ENCODE peak calls at places on chromosome 21, in six cellular contexts. S, D, I, N, X and K are unnamed samples. For H3K4me1 and H3K27me3, the result is how much of the 10 kb centered on the place peaks cover.

GRCh38 chr21:38460171-38460742 is 38.0 kb downstream of the ERG start:
- DNase-seq in I (peak), N (no peak), X (no peak), D (no peak), S (no peak), K (no peak)

GRCh38 chr21:17727361-17727760 is 91.8 kb downstream of the C21orf91 start:
- DNase-seq in S (no peak), X (no peak), N (no peak), I (no peak), D (no peak), K (no peak)

GRCh38 chr21:31530918-31531705 is 128.4 kb upstream of the SOD1 start:
- DNase-seq in N (peak), S (no peak), D (peak), I (no peak), X (no peak), K (no peak)

GRCh38 chr21:14878971-14879370 is 185.8 kb downstream of the NRIP1 start:
- DNase-seq in N (no peak), I (no peak), X (no peak), D (no peak), S (no peak), K (no peak)

GRCh38 chr21:18705971-18706370 is 302.4 kb upstream of the TMPRSS15 start:
- DNase-seq in I (no peak), N (no peak), S (no peak), D (no peak), X (no peak), K (no peak)

GRCh38 chr21:16264314-16264713 is 534.5 kb downstream of the USP25 start:
- DNase-seq in D (no peak), N (no peak), X (no peak), I (no peak), S (no peak), K (no peak)

GRCh38 chr21:46194374-46195334 is 10.4 kb upstream of the SPATC1L start:
- DNase-seq in S (no peak), I (no peak), N (peak), D (no peak), X (peak), K (no peak)

GRCh38 chr21:46117586-46118304 is 19.8 kb downstream of the COL6A2 start:
- DNase-seq in D (peak), I (peak), X (peak), N (peak), S (no peak), K (no peak)

GRCh38 chr21:36487641-36488307 is 7.9 kb upstream of the CLDN14 start:
- DNase-seq in I (no peak), X (no peak), D (peak), N (no peak), S (no peak), K (no peak)

DNA sequence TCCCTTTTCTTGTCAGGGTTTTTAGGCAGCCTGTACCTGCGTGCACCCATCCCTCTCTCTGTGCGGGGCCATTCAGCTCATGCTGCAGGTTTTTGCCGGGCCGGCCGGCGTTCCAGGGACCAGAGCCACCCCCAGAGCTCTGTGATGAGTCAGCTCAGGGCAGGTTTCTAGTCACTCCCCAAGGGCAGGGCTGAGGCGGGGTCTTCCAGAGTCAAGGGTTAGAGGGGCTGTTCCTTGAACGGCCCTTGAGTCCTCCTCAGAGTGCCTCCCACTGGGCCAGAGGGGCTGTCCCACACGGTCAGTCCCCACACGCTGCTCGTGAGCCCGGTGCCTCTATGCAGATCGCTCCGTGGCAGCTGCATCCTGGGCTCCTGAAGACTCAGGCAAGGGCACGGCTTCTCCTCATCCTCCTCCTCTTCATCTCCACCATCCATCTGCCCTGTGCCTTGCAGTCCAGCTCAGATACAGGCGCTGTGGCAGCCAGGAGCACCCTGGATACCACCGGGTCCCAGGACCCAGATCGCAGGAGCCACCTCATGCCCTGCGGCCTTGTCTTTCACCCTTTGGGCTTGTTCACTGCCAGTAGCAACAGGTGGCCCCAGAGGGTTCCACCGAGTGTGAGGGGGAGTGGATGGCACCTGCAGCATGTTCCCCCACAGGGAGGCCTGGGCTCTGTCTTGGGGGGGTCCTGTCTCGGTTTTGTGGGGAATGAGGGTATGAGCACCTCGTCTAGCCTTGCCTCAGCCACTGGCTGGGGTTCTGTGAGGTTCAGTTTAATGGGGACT is 17.4 kb downstream of the SLX9 start:
- DNase-seq in X (no peak), D (no peak), I (no peak), N (no peak), S (no peak), K (no peak)
- H3K4me1 ChIP-seq in X (under half), D (under half), I (half or more), N (under half), S (under half), K (under half)

DNA sequence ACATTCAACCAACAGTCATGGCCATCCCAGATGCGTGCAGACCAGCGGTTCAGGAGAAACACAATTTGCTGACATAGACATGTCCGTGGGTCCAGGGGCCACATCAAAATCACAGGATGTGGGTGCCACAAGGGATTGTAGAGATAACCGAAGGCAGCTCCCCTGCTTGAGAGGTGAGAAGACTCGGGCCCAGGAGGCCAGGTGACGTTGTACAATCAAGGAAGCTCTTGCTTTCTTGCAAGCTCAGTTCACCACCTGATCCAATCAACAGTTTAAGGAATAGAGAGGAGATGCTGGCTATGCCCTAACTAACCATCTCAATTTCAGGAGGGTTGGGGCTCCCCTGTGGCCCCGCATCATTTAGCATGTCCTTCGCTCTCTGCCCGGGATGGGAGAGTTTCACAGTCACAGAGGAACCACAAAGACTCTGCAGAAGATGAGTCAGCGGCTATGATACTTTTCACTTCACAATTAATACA is 19.5 kb downstream of the UBASH3A start:
- DNase-seq in S (peak), D (peak), I (no peak), N (no peak), X (no peak), K (peak)
- H3K27me3 ChIP-seq in S (under half), D (under half), I (under half), N (under half), X (under half), K (under half)

GRCh38 chr21:43354016-43354420 is 72.9 kb downstream of the SIK1 start:
- DNase-seq in D (peak), X (no peak), I (no peak), N (no peak), S (no peak), K (no peak)

GRCh38 chr21:43354666-43355065 is 72.3 kb downstream of the SIK1 start:
- DNase-seq in N (no peak), S (no peak), I (no peak), X (no peak), D (no peak), K (no peak)

GRCh38 chr21:43353282-43354010 is 73.5 kb downstream of the SIK1 start:
- DNase-seq in D (no peak), N (no peak), I (no peak), X (no peak), S (no peak), K (no peak)

GRCh38 chr21:43352138-43352537 is 74.8 kb downstream of the SIK1 start:
- DNase-seq in I (no peak), S (no peak), X (no peak), N (no peak), D (no peak), K (no peak)

DNA sequence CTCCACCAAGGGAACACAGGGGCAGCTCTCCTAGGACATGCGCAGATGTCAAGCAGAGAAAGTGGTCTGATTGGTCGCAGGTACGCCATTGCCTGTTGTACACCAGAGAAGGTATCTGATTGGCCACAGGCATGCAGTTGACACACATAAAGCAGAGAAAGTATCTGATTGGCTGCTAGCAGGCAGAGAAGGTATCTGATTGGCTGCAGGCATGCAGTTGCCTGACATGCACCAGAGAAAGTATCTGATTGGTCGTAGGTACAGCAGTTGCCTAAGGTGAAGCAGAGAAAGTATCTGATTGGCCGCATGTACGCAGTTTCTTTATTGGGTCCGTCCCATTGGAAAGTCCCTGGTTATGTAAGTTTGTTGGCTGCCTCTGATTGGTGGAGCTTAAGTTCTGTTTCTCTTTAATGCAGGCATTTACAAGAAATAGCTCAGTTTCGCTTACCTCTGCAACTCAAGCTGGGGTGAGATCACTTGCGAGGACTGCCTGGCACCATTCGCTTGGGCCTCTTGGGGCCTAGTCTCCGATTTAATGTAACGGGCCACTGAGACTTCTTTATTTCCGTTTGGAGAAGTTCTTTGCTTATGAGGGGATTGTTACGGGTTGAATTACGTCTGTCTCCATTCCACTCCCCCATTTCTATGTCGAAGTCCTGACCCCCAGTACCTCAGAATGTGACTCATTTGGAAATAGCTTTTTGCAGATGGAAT is 74.2 kb downstream of the SIK1 start:
- DNase-seq in I (no peak), S (no peak), N (no peak), X (no peak), D (peak), K (no peak)
- H3K4me1 ChIP-seq in I (under half), S (under half), N (under half), X (under half), D (under half), K (under half)

GRCh38 chr21:33036430-33037162 is 10.9 kb downstream of the OLIG2 start:
- DNase-seq in D (no peak), I (no peak), S (no peak), N (no peak), X (peak), K (peak)

GRCh38 chr21:33032434-33033047 is 6.8 kb downstream of the OLIG2 start:
- DNase-seq in X (no peak), I (no peak), D (no peak), N (no peak), S (no peak), K (no peak)

GRCh38 chr21:33033961-33034413 is 8.3 kb downstream of the OLIG2 start:
- DNase-seq in D (no peak), S (no peak), X (peak), I (no peak), N (no peak), K (no peak)

GRCh38 chr21:33033094-33033951 is 7.6 kb downstream of the OLIG2 start:
- DNase-seq in N (no peak), I (no peak), D (no peak), X (peak), S (no peak), K (no peak)

DNA sequence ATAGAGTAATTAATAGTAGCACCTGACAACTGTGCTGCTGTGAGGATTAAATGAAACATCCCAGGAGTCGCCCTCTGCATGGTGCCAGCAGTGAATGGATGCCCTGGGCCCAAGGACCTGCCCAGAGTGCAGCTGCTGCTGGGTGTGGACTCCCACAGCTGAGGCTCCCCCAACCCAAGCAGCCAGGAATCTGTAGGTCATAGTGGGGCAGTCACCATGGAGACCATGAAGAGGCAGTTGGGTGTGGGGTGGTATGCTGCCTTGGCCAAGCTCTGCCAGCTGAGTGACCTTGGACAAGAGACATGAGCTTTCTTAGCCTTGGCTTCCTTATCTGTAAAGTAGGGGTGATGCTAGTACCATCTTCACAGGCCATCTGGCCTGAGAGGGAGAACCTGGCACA is 9.4 kb downstream of the OLIG2 start:
- DNase-seq in X (no peak), I (no peak), S (no peak), N (no peak), D (no peak), K (no peak)
- H3K27me3 ChIP-seq in X (half or more), I (under half), S (under half), N (half or more), D (half or more), K (under half)

DNA sequence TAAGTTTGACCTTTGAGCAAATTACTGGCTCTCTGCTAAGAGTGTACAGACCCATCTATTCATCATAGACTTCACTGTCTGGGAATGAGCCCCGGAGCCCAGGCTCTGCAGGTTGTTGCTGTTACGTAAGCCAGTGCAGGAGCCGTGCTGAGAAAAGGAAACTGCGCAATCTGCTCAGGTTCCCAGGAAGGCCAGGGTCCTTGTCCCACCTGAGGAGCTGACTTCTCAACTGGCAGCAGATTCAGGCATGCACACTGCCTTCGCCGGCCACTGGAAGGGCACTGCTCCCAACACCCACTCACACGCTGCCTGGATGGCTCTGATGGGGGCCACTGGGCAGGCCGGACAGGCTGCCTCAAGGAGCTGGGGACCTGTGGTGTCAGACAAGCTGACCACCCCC is 19.5 kb downstream of the RCAN1 start:
- DNase-seq in I (no peak), N (no peak), X (peak), D (no peak), S (no peak), K (peak)
- H3K4me1 ChIP-seq in I (under half), N (under half), X (under half), D (under half), S (under half), K (under half)

GRCh38 chr21:44596068-44596725 is 3.9 kb upstream of the KRTAP10-6 start:
- DNase-seq in S (no peak), I (no peak), D (no peak), N (no peak), X (peak), K (no peak)

GRCh38 chr21:44602474-44602871 is 2.1 kb downstream of the KRTAP10-7 start:
- DNase-seq in D (no peak), N (no peak), X (no peak), I (no peak), S (no peak), K (no peak)

GRCh38 chr21:44601596-44602473 is 1.4 kb downstream of the KRTAP10-7 start:
- DNase-seq in D (no peak), N (peak), X (peak), S (no peak), I (no peak), K (no peak)

GRCh38 chr21:44598031-44598430 is 2.4 kb upstream of the KRTAP10-7 start:
- DNase-seq in I (no peak), X (peak), D (no peak), N (no peak), S (no peak), K (no peak)

DNA sequence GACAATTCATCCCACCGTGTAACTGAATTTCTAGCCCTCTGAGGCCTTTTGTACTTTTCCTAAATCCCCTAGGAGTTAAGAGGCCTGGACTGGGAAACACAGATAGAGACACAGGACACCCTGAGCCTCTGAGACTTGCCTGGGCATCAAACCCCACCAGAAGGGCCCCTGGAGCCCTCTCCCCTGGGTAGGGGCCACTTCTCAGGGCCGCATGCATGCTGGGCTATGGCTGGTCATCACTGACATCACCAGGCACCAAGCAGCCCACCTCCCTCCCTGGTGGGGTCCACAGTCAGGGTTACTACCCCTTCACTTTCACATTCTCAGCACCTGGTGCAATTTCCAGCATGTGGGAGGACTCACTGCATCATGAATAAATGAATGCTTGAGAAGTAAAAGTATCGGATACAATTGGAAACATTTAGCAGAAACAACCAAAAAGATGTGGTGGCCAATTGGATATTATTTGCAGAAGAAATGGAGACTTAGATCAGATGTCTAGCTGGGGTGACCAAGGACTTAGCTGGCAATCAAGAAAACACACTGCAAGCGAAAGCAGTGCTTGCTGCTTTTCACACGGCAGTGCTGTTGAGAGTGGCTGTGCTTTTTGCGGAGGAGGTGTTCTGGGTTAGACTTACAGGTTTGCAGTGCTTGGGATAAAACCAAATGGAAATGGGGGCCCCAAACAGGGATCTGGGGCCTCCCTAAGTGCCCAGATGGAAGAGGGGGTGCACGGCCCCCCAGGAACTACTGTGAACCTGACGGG is 950 bp upstream of the KRTAP10-7 start:
- DNase-seq in S (no peak), X (peak), D (no peak), I (no peak), N (no peak), K (no peak)
- H3K27me3 ChIP-seq in S (under half), X (under half), D (under half), I (under half), N (under half), K (under half)

DNA sequence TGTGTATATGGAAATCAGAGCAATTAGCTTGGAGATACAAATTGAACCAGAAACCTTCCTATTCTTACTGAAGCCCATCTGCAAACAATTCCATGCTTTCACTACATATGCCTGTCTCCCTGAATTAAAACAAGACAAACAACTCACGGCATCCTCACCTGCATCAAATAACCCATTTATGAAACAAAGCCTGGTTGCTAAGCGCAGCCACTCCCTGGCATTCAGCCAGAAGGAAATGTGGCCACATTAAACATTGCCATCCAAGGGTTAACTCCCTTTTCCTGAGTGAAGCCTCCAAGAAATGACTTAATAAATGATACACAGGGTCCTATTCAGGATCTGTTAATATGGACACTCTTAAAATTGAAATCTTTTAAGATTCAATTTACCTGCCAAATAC is 55.2 kb downstream of the APP start:
- DNase-seq in X (no peak), I (no peak), D (no peak), N (no peak), S (no peak), K (peak)
- H3K4me1 ChIP-seq in X (under half), I (under half), D (under half), N (under half), S (under half), K (under half)

GRCh38 chr21:41709965-41710822 is 56.7 kb downstream of the RIPK4 start:
- DNase-seq in N (no peak), D (no peak), S (no peak), I (no peak), X (no peak), K (peak)
- H3K27me3 ChIP-seq in N (under half), D (under half), S (under half), I (under half), X (under half), K (under half)

GRCh38 chr21:29146726-29147125 is 16.3 kb downstream of the MAP3K7CL start:
- DNase-seq in I (no peak), X (no peak), S (no peak), N (no peak), D (no peak), K (no peak)
- H3K4me1 ChIP-seq in I (under half), X (under half), S (under half), N (under half), D (under half), K (under half)

GRCh38 chr21:32795802-32796489 is 24.4 kb upstream of the PAXBP1 start:
- DNase-seq in D (no peak), X (no peak), I (no peak), N (no peak), S (no peak), K (no peak)
- H3K27me3 ChIP-seq in D (under half), X (under half), I (under half), N (under half), S (under half), K (under half)